ENCODE peak calls at places on chromosome 14, in seven cellular contexts. One of them, this sample, is unnamed.

GRCh38 chr14:95421741-95422140 is 94.7 kb downstream of the SYNE3 start:
- DNase-seq in SK-N-SH: no peak
- DNase-seq in GM12878: no peak
- DNase-seq in HCT116: no peak
- DNase-seq in K562: no peak
- DNase-seq in H1: no peak
- DNase-seq in HepG2: no peak
- DNase-seq in this sample: no peak

GRCh38 chr14:45651906-45652305 is 398.9 kb upstream of the MIS18BP1 start:
- DNase-seq in H1: no peak
- DNase-seq in HCT116: no peak
- DNase-seq in SK-N-SH: no peak
- DNase-seq in GM12878: no peak
- DNase-seq in HepG2: no peak
- DNase-seq in K562: no peak
- DNase-seq in this sample: peak; percentile 49

GRCh38 chr14:102544745-102545460 is 35.3 kb upstream of the ANKRD9 start:
- DNase-seq in HCT116: no peak
- DNase-seq in GM12878: no peak
- DNase-seq in HepG2: peak; percentile 82
- DNase-seq in K562: no peak
- DNase-seq in SK-N-SH: peak; percentile 42
- DNase-seq in H1: peak; percentile 74
- DNase-seq in this sample: no peak

GRCh38 chr14:73630009-73630780 is 14.6 kb upstream of the DNAL1 start:
- DNase-seq in HepG2: no peak
- DNase-seq in K562: peak; percentile 77
- DNase-seq in H1: no peak
- DNase-seq in HCT116: no peak
- DNase-seq in SK-N-SH: no peak
- DNase-seq in GM12878: no peak
- DNase-seq in this sample: no peak

GRCh38 chr14:85934123-85934885 is 404.4 kb downstream of the FLRT2 start:
- DNase-seq in GM12878: peak; percentile 66
- DNase-seq in K562: peak; percentile 1
- DNase-seq in H1: no peak
- DNase-seq in HepG2: peak; percentile 15
- DNase-seq in HCT116: no peak
- DNase-seq in SK-N-SH: peak; percentile 10
- DNase-seq in this sample: peak; percentile 55

GRCh38 chr14:106308839-106309389 is 782.5 kb downstream of the TMEM121 start:
- DNase-seq in H1: peak; percentile 63
- DNase-seq in K562: peak; percentile 65
- DNase-seq in HCT116: no peak
- DNase-seq in HepG2: peak; percentile 35
- DNase-seq in SK-N-SH: peak; percentile 47
- DNase-seq in GM12878: peak; percentile 83
- DNase-seq in this sample: no peak

GRCh38 chr14:72254940-72255472 is 322.8 kb downstream of the RGS6 start:
- DNase-seq in HCT116: no peak
- DNase-seq in HepG2: no peak
- DNase-seq in H1: no peak
- DNase-seq in SK-N-SH: no peak
- DNase-seq in K562: no peak
- DNase-seq in GM12878: no peak
- DNase-seq in this sample: no peak

GRCh38 chr14:103311171-103311997 is 22.7 kb upstream of the EIF5 start:
- DNase-seq in GM12878: no peak
- DNase-seq in H1: no peak
- DNase-seq in HCT116: no peak
- DNase-seq in K562: no peak
- DNase-seq in HepG2: no peak
- DNase-seq in SK-N-SH: no peak
- DNase-seq in this sample: no peak

GRCh38 chr14:93039649-93040315 is 75.9 kb downstream of the ITPK1 start:
- DNase-seq in K562: no peak
- DNase-seq in HCT116: no peak
- DNase-seq in HepG2: no peak
- DNase-seq in GM12878: no peak
- DNase-seq in SK-N-SH: no peak
- DNase-seq in H1: no peak
- DNase-seq in this sample: no peak

GRCh38 chr14:101123639-101124525 is 220.4 kb upstream of the RTL1 start:
- DNase-seq in HCT116: no peak
- DNase-seq in H1: peak; percentile 39
- DNase-seq in GM12878: no peak
- DNase-seq in HepG2: no peak
- DNase-seq in SK-N-SH: peak; percentile 11
- DNase-seq in K562: no peak
- DNase-seq in this sample: no peak

GRCh38 chr14:94320243-94320642 is 2.9 kb downstream of the SERPINA6 start:
- DNase-seq in HCT116: no peak
- DNase-seq in K562: no peak
- DNase-seq in SK-N-SH: no peak
- DNase-seq in HepG2: peak; percentile 89
- DNase-seq in H1: no peak
- DNase-seq in GM12878: no peak
- DNase-seq in this sample: peak; percentile 66

GRCh38 chr14:78399316-78399889 is 229.2 kb downstream of the NRXN3 start:
- DNase-seq in H1: peak; percentile 60
- DNase-seq in HCT116: no peak
- DNase-seq in SK-N-SH: no peak
- DNase-seq in HepG2: no peak
- DNase-seq in K562: peak; percentile 23
- DNase-seq in GM12878: no peak
- DNase-seq in this sample: peak; percentile 62

GRCh38 chr14:37436519-37436918 is 158.5 kb downstream of the FOXA1 start:
- DNase-seq in K562: no peak
- DNase-seq in HCT116: no peak
- DNase-seq in H1: no peak
- DNase-seq in HepG2: no peak
- DNase-seq in SK-N-SH: no peak
- DNase-seq in GM12878: no peak
- DNase-seq in this sample: peak; percentile 95

GRCh38 chr14:73903028-73903427 is 16.4 kb downstream of the ZNF410 start:
- DNase-seq in SK-N-SH: no peak
- DNase-seq in HCT116: no peak
- DNase-seq in K562: no peak
- DNase-seq in GM12878: no peak
- DNase-seq in HepG2: no peak
- DNase-seq in H1: no peak
- DNase-seq in this sample: no peak

DNA sequence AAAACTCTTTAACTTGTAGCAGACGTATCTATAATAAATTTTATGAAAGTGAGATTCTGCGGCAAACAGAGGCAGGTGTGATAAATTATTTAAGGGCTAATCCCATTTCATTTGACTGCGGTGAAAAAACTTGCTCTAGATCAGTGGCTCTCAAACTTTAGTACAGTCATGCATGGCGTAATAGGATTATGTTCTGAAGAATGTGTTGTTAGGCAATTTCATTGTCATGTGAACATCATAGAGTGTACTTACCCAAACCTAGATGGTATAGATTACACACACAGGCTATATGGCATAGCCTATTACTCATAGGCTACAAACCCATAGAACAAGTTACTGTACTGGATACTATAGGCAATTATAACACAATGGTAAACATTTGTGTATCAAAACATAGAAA is 83.7 kb downstream of the HEATR5A start:
- DNase-seq in GM12878: no peak
- DNase-seq in HepG2: peak; percentile 87
- DNase-seq in HCT116: no peak
- DNase-seq in SK-N-SH: no peak
- DNase-seq in H1: no peak
- DNase-seq in K562: no peak
- DNase-seq in this sample: peak; percentile 90
- TF ChIP-seq JUND in GM12878: no peak
- TF ChIP-seq JUND in HepG2: no peak
- TF ChIP-seq JUND in HCT116: no peak
- TF ChIP-seq JUND in SK-N-SH: no peak
- TF ChIP-seq JUND in H1: no peak
- TF ChIP-seq JUND in K562: no peak
- TF ChIP-seq JUND in this sample: peak; percentile 64

DNA sequence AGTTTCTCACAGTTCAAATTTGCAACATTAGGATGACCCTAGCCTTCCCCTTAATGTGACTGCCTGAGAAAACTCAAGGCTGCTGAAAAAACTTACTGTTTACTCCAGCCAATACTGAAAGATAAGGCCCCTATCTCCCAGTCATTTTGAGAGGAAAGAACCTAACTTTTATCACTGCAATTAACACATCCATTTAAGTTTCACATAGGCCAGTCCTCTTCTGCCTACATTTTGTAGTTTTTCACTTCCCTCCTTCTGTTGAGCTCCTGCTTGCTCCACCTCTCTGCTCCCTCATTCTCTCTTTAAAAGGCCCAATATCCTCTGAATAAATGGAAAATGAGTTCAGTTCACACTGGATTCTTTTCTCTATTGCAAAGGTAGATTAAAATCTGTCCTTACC is 1996.2 kb upstream of the FLRT2 start:
- DNase-seq in HCT116: no peak
- DNase-seq in GM12878: no peak
- DNase-seq in H1: no peak
- DNase-seq in HepG2: no peak
- DNase-seq in K562: no peak
- DNase-seq in SK-N-SH: no peak
- DNase-seq in this sample: no peak
- TF ChIP-seq JUND in HCT116: no peak
- TF ChIP-seq JUND in GM12878: peak; percentile 60
- TF ChIP-seq JUND in H1: no peak
- TF ChIP-seq JUND in HepG2: no peak
- TF ChIP-seq JUND in K562: no peak
- TF ChIP-seq JUND in SK-N-SH: no peak
- TF ChIP-seq JUND in this sample: no peak

GRCh38 chr14:53016919-53017318 is 66.1 kb upstream of the FERMT2 start:
- DNase-seq in HCT116: no peak
- DNase-seq in SK-N-SH: no peak
- DNase-seq in H1: no peak
- DNase-seq in K562: no peak
- DNase-seq in HepG2: no peak
- DNase-seq in GM12878: no peak
- DNase-seq in this sample: no peak

GRCh38 chr14:53006931-53007330 is 56.1 kb upstream of the FERMT2 start:
- DNase-seq in HCT116: no peak
- DNase-seq in GM12878: no peak
- DNase-seq in SK-N-SH: no peak
- DNase-seq in H1: no peak
- DNase-seq in K562: no peak
- DNase-seq in HepG2: no peak
- DNase-seq in this sample: no peak

GRCh38 chr14:53016491-53016890 is 65.6 kb upstream of the FERMT2 start:
- DNase-seq in SK-N-SH: no peak
- DNase-seq in K562: no peak
- DNase-seq in HepG2: no peak
- DNase-seq in GM12878: no peak
- DNase-seq in H1: no peak
- DNase-seq in HCT116: no peak
- DNase-seq in this sample: no peak

GRCh38 chr14:53010193-53010592 is 59.3 kb upstream of the FERMT2 start:
- DNase-seq in GM12878: no peak
- DNase-seq in HepG2: no peak
- DNase-seq in HCT116: no peak
- DNase-seq in SK-N-SH: no peak
- DNase-seq in H1: no peak
- DNase-seq in K562: no peak
- DNase-seq in this sample: no peak

GRCh38 chr14:53011053-53011462 is 60.2 kb upstream of the FERMT2 start:
- DNase-seq in HCT116: peak; percentile 21
- DNase-seq in K562: peak; percentile 9
- DNase-seq in GM12878: no peak
- DNase-seq in HepG2: peak; percentile 53
- DNase-seq in H1: no peak
- DNase-seq in SK-N-SH: no peak
- DNase-seq in this sample: peak; percentile 12
- TF ChIP-seq JUND in HCT116: peak; percentile 63
- TF ChIP-seq JUND in K562: no peak
- TF ChIP-seq JUND in GM12878: no peak
- TF ChIP-seq JUND in HepG2: no peak
- TF ChIP-seq JUND in H1: peak; percentile 88
- TF ChIP-seq JUND in SK-N-SH: peak; percentile 77
- TF ChIP-seq JUND in this sample: no peak

GRCh38 chr14:23931705-23932314 is 21.8 kb upstream of the DHRS4 start:
- DNase-seq in GM12878: no peak
- DNase-seq in HCT116: no peak
- DNase-seq in K562: peak; percentile 41
- DNase-seq in SK-N-SH: no peak
- DNase-seq in HepG2: no peak
- DNase-seq in H1: no peak
- DNase-seq in this sample: no peak

GRCh38 chr14:23932639-23933038 is 20.9 kb upstream of the DHRS4 start:
- DNase-seq in SK-N-SH: no peak
- DNase-seq in HepG2: no peak
- DNase-seq in K562: peak; percentile 50
- DNase-seq in GM12878: no peak
- DNase-seq in HCT116: no peak
- DNase-seq in H1: no peak
- DNase-seq in this sample: no peak

GRCh38 chr14:23929131-23929530 is 24.4 kb upstream of the DHRS4 start:
- DNase-seq in HCT116: no peak
- DNase-seq in SK-N-SH: no peak
- DNase-seq in K562: no peak
- DNase-seq in GM12878: no peak
- DNase-seq in HepG2: no peak
- DNase-seq in H1: no peak
- DNase-seq in this sample: no peak

GRCh38 chr14:23929822-23930294 is 23.7 kb upstream of the DHRS4 start:
- DNase-seq in HCT116: peak; percentile 59
- DNase-seq in HepG2: peak; percentile 87
- DNase-seq in H1: peak; percentile 97
- DNase-seq in GM12878: peak; percentile 25
- DNase-seq in K562: peak; percentile 81
- DNase-seq in SK-N-SH: peak; percentile 81
- DNase-seq in this sample: peak; percentile 62

DNA sequence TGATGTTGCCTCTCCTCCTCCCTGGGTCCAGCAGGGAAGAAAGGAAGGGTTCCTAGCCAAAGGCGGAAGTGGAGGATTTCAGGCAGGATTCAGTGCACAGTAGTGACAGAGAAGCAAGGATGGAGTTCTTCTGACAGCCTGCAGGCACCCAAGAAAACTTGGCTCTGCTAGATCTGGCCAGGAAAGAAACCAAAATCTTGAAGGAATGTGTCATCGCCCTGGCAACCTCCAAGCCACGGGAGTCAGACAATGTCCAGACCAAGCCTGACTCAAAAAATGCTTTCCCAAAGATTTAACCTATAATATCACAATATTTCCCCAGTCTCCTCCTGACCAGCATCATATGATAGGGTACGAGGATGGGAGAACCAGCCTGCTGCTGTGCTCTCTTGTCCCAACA is 22.8 kb upstream of the DHRS4 start:
- DNase-seq in HCT116: no peak
- DNase-seq in K562: no peak
- DNase-seq in SK-N-SH: no peak
- DNase-seq in HepG2: no peak
- DNase-seq in GM12878: no peak
- DNase-seq in H1: no peak
- DNase-seq in this sample: no peak
- TF ChIP-seq JUND in HCT116: no peak
- TF ChIP-seq JUND in K562: no peak
- TF ChIP-seq JUND in SK-N-SH: peak; percentile 19
- TF ChIP-seq JUND in HepG2: no peak
- TF ChIP-seq JUND in GM12878: no peak
- TF ChIP-seq JUND in H1: no peak
- TF ChIP-seq JUND in this sample: no peak

GRCh38 chr14:105117710-105118385 is 50.7 kb downstream of the JAG2 start:
- DNase-seq in HCT116: no peak
- DNase-seq in H1: no peak
- DNase-seq in K562: no peak
- DNase-seq in GM12878: no peak
- DNase-seq in SK-N-SH: no peak
- DNase-seq in HepG2: no peak
- DNase-seq in this sample: no peak
- TF ChIP-seq JUND in HCT116: no peak
- TF ChIP-seq JUND in H1: no peak
- TF ChIP-seq JUND in K562: no peak
- TF ChIP-seq JUND in GM12878: no peak
- TF ChIP-seq JUND in SK-N-SH: no peak
- TF ChIP-seq JUND in HepG2: no peak
- TF ChIP-seq JUND in this sample: no peak

This sample was measured in T47D.